ENCODE peak calls at places on chromosome 9, in six cellular contexts. S is astrocyte of the cerebellum; K is midbrain; L is stimulated activated naive CD4-positive, alpha-beta T cell treated with Interleukin-2 at 50 U/mL for 16 hours; M is naive B cell; Q is CD4-positive, alpha-beta T cell. T is an unnamed sample.
A peak's percentile ranks its signal among the peaks of the same experiment; 100 is the strongest.

GRCh38 chr9:124658165-124659017 is 112.7 kb downstream of the NR6A1 start:
- DNase-seq in S (peak; percentile 93), K (peak; percentile 87), L (no peak), Q (peak; percentile 9), M (peak; percentile 50), T (peak; percentile 80)

GRCh38 chr9:18379073-18379811 is 94.7 kb upstream of the ADAMTSL1 start:
- DNase-seq in Q (no peak), K (no peak), L (no peak), M (no peak), S (peak; percentile 77), T (peak; percentile 22)

GRCh38 chr9:127808347-127809001 is 5.8 kb downstream of the FPGS start:
- DNase-seq in Q (no peak), M (no peak), S (no peak), K (no peak), L (no peak), T (no peak)

GRCh38 chr9:114696814-114697544 is 15.0 kb upstream of the TEX48 start:
- DNase-seq in L (peak; percentile 66), S (no peak), K (no peak), Q (no peak), M (no peak), T (no peak)

GRCh38 chr9:122213589-122214413 is 15.0 kb downstream of the LHX6 start:
- DNase-seq in S (no peak), M (peak; percentile 41), L (peak; percentile 38), Q (peak; percentile 41), K (no peak), T (no peak)

GRCh38 chr9:99054581-99054980 is 50.3 kb upstream of the TGFBR1 start:
- DNase-seq in K (no peak), Q (no peak), L (no peak), M (no peak), S (peak; percentile 38), T (no peak)

GRCh38 chr9:13111778-13112177 is 167.7 kb downstream of the MPDZ start:
- DNase-seq in Q (no peak), S (no peak), L (no peak), K (no peak), M (no peak), T (no peak)

GRCh38 chr9:123611228-123611627 is 255.2 kb downstream of the CRB2 start:
- DNase-seq in Q (no peak), L (no peak), K (no peak), S (no peak), M (no peak), T (no peak)

GRCh38 chr9:111926421-111926875 is 29.8 kb downstream of the UGCG start:
- DNase-seq in S (no peak), K (no peak), L (peak; percentile 25), Q (peak; percentile 60), M (peak; percentile 81), T (peak; percentile 82)

GRCh38 chr9:81538929-81539716 is 150.2 kb downstream of the TLE1 start:
- DNase-seq in M (no peak), K (no peak), S (no peak), Q (no peak), L (no peak), T (peak; percentile 91)

GRCh38 chr9:123739387-123739786 is 190.5 kb downstream of the DENND1A start:
- DNase-seq in S (no peak), Q (no peak), K (no peak), M (no peak), L (no peak), T (no peak)

GRCh38 chr9:13331320-13331719 is 51.8 kb upstream of the MPDZ start:
- DNase-seq in Q (no peak), L (no peak), M (no peak), S (no peak), K (no peak), T (no peak)

GRCh38 chr9:87599901-87600610 is 102.4 kb downstream of the DAPK1 start:
- DNase-seq in Q (no peak), L (no peak), M (no peak), S (peak; percentile 77), K (no peak), T (no peak)

GRCh38 chr9:109206670-109207069 is 39.6 kb upstream of the FRRS1L start:
- DNase-seq in K (no peak), L (no peak), S (no peak), Q (no peak), M (no peak), T (no peak)

GRCh38 chr9:98365227-98365669 is 109.8 kb upstream of the TBC1D2 start:
- DNase-seq in S (no peak), Q (no peak), L (no peak), M (no peak), K (no peak), T (no peak)

GRCh38 chr9:104991144-104991953 is 63.4 kb upstream of the ABCA1 start:
- DNase-seq in L (peak; percentile 74), Q (peak; percentile 84), M (peak; percentile 90), K (peak; percentile 86), S (peak; percentile 33), T (peak; percentile 58)

GRCh38 chr9:129677456-129677855 is 12.0 kb downstream of the PRRX2 start:
- DNase-seq in M (no peak), S (no peak), L (no peak), Q (no peak), K (no peak), T (no peak)